ENCODE peak calls at places on chromosome 20, in ten cellular contexts. N is cardiac muscle cell, S is tibial artery, D is psoas muscle, H is prostate gland, O is GM23248, R is gastrocnemius medialis, V is left ventricle myocardium inferior, T is Peyer's patch, C is heart right ventricle. K is an unnamed sample.

GRCh38 chr20:19778404-19778803 is 20.3 kb downstream of the RIN2 start:
- DNase-seq in N (no peak), S (no peak), D (no peak), H (no peak), O (peak; percentile 58), R (no peak), V (no peak), T (no peak), C (no peak), K (no peak)

GRCh38 chr20:47293524-47294157 is 62.9 kb downstream of the ZMYND8 start:
- DNase-seq in N (no peak), S (peak; percentile 21), D (no peak), H (no peak), O (no peak), R (no peak), V (no peak), T (no peak), C (no peak), K (no peak)

GRCh38 chr20:37733416-37733815 is 39.6 kb downstream of the CTNNBL1 start:
- DNase-seq in N (no peak), S (no peak), D (no peak), H (no peak), O (no peak), R (no peak), V (no peak), T (no peak), C (no peak), K (no peak)

GRCh38 chr20:21640556-21640955 is 64.9 kb upstream of the PAX1 start:
- DNase-seq in N (peak; percentile 30), S (no peak), D (no peak), H (peak; percentile 58), O (no peak), R (no peak), V (no peak), T (no peak), C (no peak), K (no peak)

GRCh38 chr20:44019638-44020335 is 105.1 kb downstream of the TOX2 start:
- DNase-seq in N (no peak), S (no peak), D (no peak), H (no peak), O (peak; percentile 40), R (no peak), V (no peak), T (no peak), C (no peak), K (no peak)

GRCh38 chr20:13788167-13788834 is 3.5 kb downstream of the NDUFAF5 start:
- DNase-seq in N (peak; percentile 52), S (no peak), D (no peak), H (peak; percentile 12), O (peak; percentile 74), R (peak; percentile 18), V (no peak), T (no peak), C (no peak), K (no peak)

GRCh38 chr20:57616143-57616951 is 3.9 kb downstream of the ZBP1 start:
- DNase-seq in N (no peak), S (peak; percentile 60), D (no peak), H (no peak), O (no peak), R (no peak), V (no peak), T (no peak), C (no peak), K (peak; percentile 13)

GRCh38 chr20:58342104-58342945 is 32.8 kb downstream of the RAB22A start:
- DNase-seq in N (no peak), S (no peak), D (no peak), H (no peak), O (peak; percentile 78), R (no peak), V (no peak), T (no peak), C (no peak), K (no peak)

GRCh38 chr20:14445310-14445709 is 107.9 kb upstream of the FLRT3 start:
- DNase-seq in N (no peak), S (no peak), D (no peak), H (no peak), O (peak; percentile 70), R (no peak), V (no peak), T (no peak), C (no peak), K (no peak)

GRCh38 chr20:50533061-50533460 is 22.9 kb downstream of the PTPN1 start:
- DNase-seq in N (no peak), S (no peak), D (no peak), H (no peak), O (peak; percentile 31), R (no peak), V (no peak), T (no peak), C (no peak), K (no peak)

DNA sequence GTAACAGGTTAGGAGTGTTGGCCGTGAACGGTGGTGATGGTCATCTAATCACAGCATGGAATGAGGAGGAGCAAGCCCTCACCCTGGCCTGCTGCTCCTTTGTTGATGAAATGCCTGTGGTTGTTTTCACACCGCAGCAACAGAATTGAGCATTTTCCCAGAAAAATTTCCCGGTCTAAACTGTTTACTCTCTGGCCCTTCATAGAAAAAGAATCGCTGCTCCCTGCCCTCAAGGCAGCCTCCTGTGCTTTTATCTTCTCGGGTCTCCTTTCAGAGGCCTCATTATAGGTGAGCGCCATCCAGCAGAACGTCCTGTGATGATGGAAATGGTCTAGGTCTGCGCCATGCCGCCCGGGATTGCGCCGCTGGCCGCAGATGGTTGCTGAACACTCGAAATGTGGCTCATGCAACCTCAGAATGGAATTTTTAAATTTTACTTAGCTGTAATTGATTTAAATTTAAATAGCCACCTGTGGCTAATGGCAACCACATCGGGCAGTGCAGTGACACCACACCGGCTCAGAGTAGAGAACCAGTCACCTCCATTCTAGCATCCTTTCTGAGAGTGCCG is 30.2 kb downstream of the PHACTR3 start:
- DNase-seq in N (no peak), S (no peak), D (no peak), H (no peak), O (no peak), R (no peak), V (no peak), T (no peak), C (no peak), K (no peak)
- H3K9me3 ChIP-seq in N (no peaks in the 10 kb centered on the region), S (no peaks in the 10 kb centered on the region), D (no peaks in the 10 kb centered on the region), H (no peaks in the 10 kb centered on the region), O (no peaks in the 10 kb centered on the region), R (no peaks in the 10 kb centered on the region), V (no peaks in the 10 kb centered on the region), T (no peaks in the 10 kb centered on the region), C (no peaks in the 10 kb centered on the region), K (no peaks in the 10 kb centered on the region)

DNA sequence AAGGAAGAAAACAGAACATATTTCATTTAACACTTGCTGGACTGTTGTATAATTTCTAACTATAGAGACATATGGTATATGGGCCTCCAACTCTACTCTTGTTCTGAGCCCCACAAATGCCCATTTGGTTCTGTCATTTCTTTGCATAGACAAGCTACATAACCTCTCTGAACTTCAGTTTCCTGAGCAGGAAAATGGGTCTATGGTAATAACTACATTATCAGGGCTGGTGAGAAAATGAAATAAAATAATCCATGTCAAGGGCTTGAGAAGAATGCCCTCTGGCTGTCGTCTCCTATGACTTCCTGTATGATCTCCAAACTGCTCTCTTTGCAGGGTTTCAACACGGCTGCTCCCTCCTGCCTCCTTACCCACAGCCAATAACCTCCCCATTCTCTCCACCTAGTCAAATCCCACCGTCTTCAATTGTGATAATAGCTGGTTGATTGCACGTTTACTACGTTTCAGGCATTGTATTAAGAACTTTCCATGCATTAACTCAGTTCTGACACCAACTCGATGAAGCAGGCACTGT is 12.0 kb downstream of the ZCCHC3 start:
- DNase-seq in N (peak; percentile 27), S (no peak), D (no peak), H (no peak), O (peak; percentile 57), R (no peak), V (no peak), T (no peak), C (no peak), K (no peak)
- H3K4me1 ChIP-seq in N (peaks cover 14% of the 10 kb centered on the region), S (peaks cover 7% of the 10 kb centered on the region), D (no peaks in the 10 kb centered on the region), H (no peaks in the 10 kb centered on the region), O (peaks cover 23% of the 10 kb centered on the region), R (peaks cover 10% of the 10 kb centered on the region), V (peaks cover 20% of the 10 kb centered on the region), T (peaks cover 6% of the 10 kb centered on the region), C (peaks cover 19% of the 10 kb centered on the region), K (peaks cover 3% of the 10 kb centered on the region)

DNA sequence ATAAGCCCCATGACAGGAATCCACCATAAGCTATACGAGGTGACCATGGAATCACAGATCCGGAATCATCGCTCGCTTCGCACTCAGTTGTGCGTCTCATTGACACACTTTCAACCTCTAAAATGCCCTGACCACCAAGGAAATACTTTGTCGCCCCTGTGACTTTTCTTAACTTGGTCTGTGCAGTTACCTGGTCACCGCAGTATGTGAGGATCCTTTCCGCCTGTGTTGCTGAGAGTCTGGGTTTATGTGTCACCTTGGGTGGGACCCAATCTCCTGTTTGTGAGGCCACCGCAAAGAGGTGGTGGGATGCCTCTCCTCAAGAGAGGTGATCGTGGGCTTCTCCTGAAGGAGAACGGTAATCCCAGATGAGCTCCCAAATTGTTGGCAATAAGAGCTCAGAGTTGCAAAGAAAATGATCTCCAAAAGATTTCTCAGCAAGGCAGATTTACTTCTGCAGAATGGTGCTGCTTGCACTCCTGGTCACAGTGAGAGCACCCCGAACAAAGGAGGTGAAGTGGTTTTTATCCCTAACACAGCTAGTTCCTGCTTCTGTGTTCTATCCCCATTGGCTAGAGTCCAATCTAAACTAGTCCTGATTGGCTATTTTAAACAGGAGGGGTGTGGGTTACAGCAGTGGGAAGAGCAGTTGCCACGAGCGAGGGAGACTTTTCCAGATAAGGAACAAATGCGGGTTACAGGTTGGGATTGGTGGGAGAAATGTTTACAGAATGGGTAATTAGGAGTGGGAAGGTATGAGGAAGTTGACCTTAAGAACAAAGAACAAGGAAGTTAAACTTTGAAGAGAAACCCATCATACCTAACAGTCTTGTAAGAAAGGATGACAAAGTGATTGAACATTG is 9.1 kb upstream of the ZNFX1 start:
- DNase-seq in N (no peak), S (no peak), D (no peak), H (no peak), O (peak; percentile 38), R (no peak), V (no peak), T (no peak), C (no peak), K (no peak)
- H3K9me3 ChIP-seq in N (no peaks in the 10 kb centered on the region), S (no peaks in the 10 kb centered on the region), D (peaks cover 15% of the 10 kb centered on the region), H (no peaks in the 10 kb centered on the region), O (no peaks in the 10 kb centered on the region), R (no peaks in the 10 kb centered on the region), V (peaks cover 55% of the 10 kb centered on the region), T (peaks cover 34% of the 10 kb centered on the region), C (peaks cover 62% of the 10 kb centered on the region), K (no peaks in the 10 kb centered on the region)

DNA sequence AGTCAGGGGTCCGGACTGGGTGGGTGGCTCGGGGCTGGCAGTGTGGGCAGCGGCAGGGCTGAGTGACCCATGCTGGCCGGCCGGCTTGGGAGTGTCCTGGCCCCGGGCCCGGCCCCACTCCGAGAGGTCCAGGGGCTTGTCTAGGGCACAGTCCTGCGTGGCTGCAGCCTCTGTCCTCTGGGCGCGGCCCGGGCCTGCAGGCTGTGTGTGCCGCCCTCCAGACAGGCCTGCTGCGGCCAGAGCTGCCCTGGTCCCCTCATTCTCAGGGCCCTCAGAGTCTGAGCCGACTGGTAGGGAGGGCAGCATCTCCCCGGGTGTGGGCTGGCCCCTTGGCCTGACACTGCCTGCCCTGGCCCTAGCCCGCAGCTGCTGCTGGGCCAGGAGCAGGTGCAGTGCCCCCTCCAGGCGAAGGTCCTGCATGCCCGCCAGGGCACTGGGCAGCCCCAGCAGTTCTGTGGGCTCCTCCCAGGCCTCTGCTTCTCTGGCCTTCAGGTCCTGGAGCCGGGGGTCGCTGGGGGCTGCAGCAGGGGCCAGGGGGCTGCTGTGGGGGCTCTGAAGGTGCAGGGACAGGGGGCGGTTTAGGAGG is 6.9 kb upstream of the CABLES2 start:
- DNase-seq in N (no peak), S (no peak), D (no peak), H (no peak), O (peak; percentile 22), R (no peak), V (no peak), T (peak; percentile 74), C (no peak), K (no peak)
- H3K4me1 ChIP-seq in N (peaks cover 11% of the 10 kb centered on the region), S (no peaks in the 10 kb centered on the region), D (peaks cover 11% of the 10 kb centered on the region), H (peaks cover 7% of the 10 kb centered on the region), O (no peaks in the 10 kb centered on the region), R (peaks cover 5% of the 10 kb centered on the region), V (peaks cover 12% of the 10 kb centered on the region), T (peaks cover 51% of the 10 kb centered on the region), C (peaks cover 10% of the 10 kb centered on the region), K (peaks cover 13% of the 10 kb centered on the region)

GRCh38 chr20:31475472-31476312 is 604 bp downstream of the REM1 start:
- DNase-seq in N (no peak), S (no peak), D (no peak), H (no peak), O (no peak), R (no peak), V (no peak), T (no peak), C (no peak), K (no peak)
- H3K9me3 ChIP-seq in N (no peaks in the 10 kb centered on the region), S (no peaks in the 10 kb centered on the region), D (no peaks in the 10 kb centered on the region), H (no peaks in the 10 kb centered on the region), O (no peaks in the 10 kb centered on the region), R (no peaks in the 10 kb centered on the region), V (no peaks in the 10 kb centered on the region), T (no peaks in the 10 kb centered on the region), C (no peaks in the 10 kb centered on the region), K (no peaks in the 10 kb centered on the region)

K was measured in pancreas.